ENCODE peak calls at places on chromosomes 4 and X, in seven cellular contexts. Q is GM23248, L is RWPE1, K is heart left ventricle, R is anterior cingulate cortex, J is B cell, A is AG04449. F is an unnamed sample.
A peak's percentile ranks its signal among the peaks of the same experiment; 100 is the strongest.

GRCh38 chr4:11732155-11732554 is 303.5 kb upstream of the HS3ST1 start:
- DNase-seq in Q (no peak), L (no peak), K (no peak), R (no peak), J (no peak), A (no peak), F (no peak)

GRCh38 chr4:36010531-36010930 is 233.8 kb downstream of the ARAP2 start:
- DNase-seq in Q (no peak), L (no peak), K (no peak), R (no peak), J (no peak), A (no peak), F (no peak)

GRCh38 chrX:100652266-100652665 is 8.3 kb downstream of the SRPX2 start:
- DNase-seq in Q (no peak), L (no peak), K (no peak), R (no peak), J (no peak), A (no peak), F (no peak)

GRCh38 chrX:40471965-40472648 is 108.7 kb upstream of the ATP6AP2 start:
- DNase-seq in Q (peak; percentile 47), L (peak; percentile 50), K (peak; percentile 14), R (no peak), J (peak; percentile 40), A (peak; percentile 49), F (peak; percentile 37)

GRCh38 chr4:140163029-140163810 is 9.2 kb upstream of the MAML3 start:
- DNase-seq in Q (peak; percentile 70), L (no peak), K (no peak), R (no peak), J (no peak), A (no peak), F (peak; percentile 38)

GRCh38 chr4:156710571-156711195 is 260.9 kb downstream of the PDGFC start:
- DNase-seq in Q (peak; percentile 38), L (no peak), K (no peak), R (no peak), J (no peak), A (no peak), F (no peak)

GRCh38 chr4:138090145-138090917 is 151.8 kb downstream of the SLC7A11 start:
- DNase-seq in Q (peak; percentile 74), L (peak; percentile 79), K (peak; percentile 43), R (no peak), J (no peak), A (no peak), F (peak; percentile 59)

GRCh38 chrX:44580466-44580865 is 37.8 kb upstream of the FUNDC1 start:
- DNase-seq in Q (peak; percentile 73), L (peak; percentile 2), K (no peak), R (no peak), J (no peak), A (peak; percentile 37), F (no peak)

GRCh38 chrX:14964500-14964899 is 91.3 kb downstream of the MOSPD2 start:
- DNase-seq in Q (peak; percentile 40), L (no peak), K (no peak), R (no peak), J (no peak), A (no peak), F (no peak)

GRCh38 chr4:26110493-26110892 is 196.5 kb downstream of the SMIM20 start:
- DNase-seq in Q (no peak), L (no peak), K (no peak), R (no peak), J (no peak), A (no peak), F (no peak)

GRCh38 chrX:40298569-40298968 is 200.8 kb upstream of the BCOR start:
- DNase-seq in Q (no peak), L (no peak), K (no peak), R (no peak), J (no peak), A (no peak), F (no peak)

GRCh38 chrX:1244164-1245076 is 24.2 kb upstream of the CSF2RA start:
- DNase-seq in Q (no peak), L (no peak), K (no peak), R (no peak), J (no peak), A (no peak), F (no peak)

GRCh38 chrX:135595543-135595942 is 75.1 kb downstream of the INTS6L start:
- DNase-seq in Q (no peak), L (no peak), K (no peak), R (no peak), J (no peak), A (no peak), F (no peak)

GRCh38 chrX:19569121-19569805 is 54.0 kb upstream of the MAP3K15 start:
- DNase-seq in Q (no peak), L (no peak), K (peak; percentile 50), R (no peak), J (no peak), A (no peak), F (no peak)

GRCh38 chr4:89829470-89830138 is 7.4 kb downstream of the SNCA start:
- DNase-seq in Q (no peak), L (no peak), K (peak; percentile 16), R (peak; percentile 2), J (peak; percentile 53), A (no peak), F (no peak)

GRCh38 chr4:184977747-184978146 is 40.5 kb upstream of the HELT start:
- DNase-seq in Q (no peak), L (no peak), K (no peak), R (no peak), J (no peak), A (no peak), F (no peak)

GRCh38 chr4:73874386-73874785 is 5.2 kb downstream of the CXCL1 start:
- DNase-seq in Q (no peak), L (no peak), K (no peak), R (no peak), J (no peak), A (no peak), F (no peak)

GRCh38 chr4:72314869-72315268 is 254.2 kb downstream of the ADAMTS3 start:
- DNase-seq in Q (peak; percentile 92), L (peak; percentile 22), K (no peak), R (no peak), J (no peak), A (peak; percentile 41), F (no peak)

GRCh38 chr4:186149872-186150271 is 41.5 kb upstream of the CYP4V2 start:
- DNase-seq in Q (peak; percentile 57), L (no peak), K (peak; percentile 76), R (peak; percentile 6), J (no peak), A (no peak), F (peak; percentile 74)

GRCh38 chrX:149571770-149572169 is 15.5 kb downstream of the MAGEA9B start:
- DNase-seq in Q (no peak), L (no peak), K (no peak), R (no peak), J (no peak), A (no peak), F (no peak)

GRCh38 chr4:1055721-1056590 is 44.5 kb downstream of the FGFRL1 start:
- DNase-seq in Q (no peak), L (no peak), K (no peak), R (no peak), J (peak; percentile 90), A (no peak), F (no peak)

GRCh38 chr4:20723019-20723418 is 22.8 kb downstream of the PACRGL start:
- DNase-seq in Q (peak; percentile 36), L (peak; percentile 40), K (no peak), R (no peak), J (no peak), A (no peak), F (no peak)

GRCh38 chr4:168993724-168994510 is 16.1 kb downstream of the CBR4 start:
- DNase-seq in Q (peak; percentile 14), L (no peak), K (no peak), R (no peak), J (no peak), A (no peak), F (peak; percentile 32)

GRCh38 chrX:347351-348117 is 28.9 kb upstream of the GTPBP6 start:
- DNase-seq in Q (no peak), L (no peak), K (no peak), R (no peak), J (peak; percentile 15), A (no peak), F (no peak)

GRCh38 chrX:51860679-51861078 is 32.7 kb upstream of the MAGED1 start:
- DNase-seq in Q (peak; percentile 52), L (no peak), K (no peak), R (no peak), J (no peak), A (no peak), F (peak; percentile 17)

GRCh38 chr4:147825451-147826287 is 93.8 kb downstream of the ARHGAP10 start:
- DNase-seq in Q (peak; percentile 71), L (no peak), K (peak; percentile 62), R (no peak), J (no peak), A (no peak), F (no peak)

GRCh38 chr4:153084249-153084648 is 120.0 kb upstream of the TRIM2 start:
- DNase-seq in Q (no peak), L (no peak), K (no peak), R (no peak), J (no peak), A (no peak), F (no peak)

GRCh38 chr4:143291334-143291733 is 45.3 kb upstream of the GAB1 start:
- DNase-seq in Q (no peak), L (peak; percentile 8), K (no peak), R (no peak), J (no peak), A (no peak), F (no peak)

GRCh38 chr4:5018603-5019002 is 655 bp downstream of the CYTL1 start:
- DNase-seq in Q (no peak), L (no peak), K (no peak), R (no peak), J (no peak), A (no peak), F (no peak)

GRCh38 chrX:119784747-119785446 is 6.5 kb downstream of the RPL39 start:
- DNase-seq in Q (peak; percentile 35), L (no peak), K (no peak), R (no peak), J (peak; percentile 42), A (no peak), F (no peak)

GRCh38 chrX:123121241-123121640 is 62.8 kb upstream of the GRIA3 start:
- DNase-seq in Q (peak; percentile 67), L (no peak), K (no peak), R (no peak), J (no peak), A (no peak), F (no peak)

GRCh38 chrX:133053854-133054565 is 42.9 kb downstream of the USP26 start:
- DNase-seq in Q (no peak), L (peak; percentile 16), K (no peak), R (no peak), J (no peak), A (no peak), F (no peak)

GRCh38 chrX:111098874-111099273 is 2.9 kb downstream of the PAK3 start:
- DNase-seq in Q (peak; percentile 1), L (no peak), K (no peak), R (no peak), J (peak; percentile 43), A (no peak), F (peak; percentile 31)

GRCh38 chr4:78065514-78066192 is 8.5 kb downstream of the FRAS1 start:
- DNase-seq in Q (no peak), L (no peak), K (no peak), R (no peak), J (no peak), A (no peak), F (no peak)

GRCh38 chrX:18664947-18665346 is 7.0 kb downstream of the RS1 start:
- DNase-seq in Q (no peak), L (no peak), K (no peak), R (no peak), J (no peak), A (no peak), F (no peak)

GRCh38 chrX:21974011-21974385 is 33.5 kb downstream of the SMS start:
- DNase-seq in Q (no peak), L (peak; percentile 1), K (no peak), R (no peak), J (no peak), A (no peak), F (no peak)

GRCh38 chr4:76729460-76729859 is 168.5 kb downstream of the SOWAHB start:
- DNase-seq in Q (no peak), L (no peak), K (no peak), R (no peak), J (no peak), A (no peak), F (no peak)

GRCh38 chr4:8194306-8195242 is 4.5 kb upstream of the SH3TC1 start:
- DNase-seq in Q (no peak), L (no peak), K (no peak), R (no peak), J (no peak), A (no peak), F (no peak)